ENCODE peak calls at places on chromosomes 6 and 20, in ten cellular contexts. Y is HepG2, R is suprapubic skin, A is stomach, P is transverse colon, I is K562, B is tibial nerve, T is ovary, S is SK-N-SH, C is sigmoid colon. M is an unnamed sample. For H3K4me1, the result is how much of the 10 kb centered on the place peaks cover.

GRCh38 chr20:63580796-63581461 is 6.9 kb upstream of the HELZ2 start:
- DNase-seq in Y (peak), R (peak), A (peak), P (peak), I (peak), B (peak), T (peak), S (peak), C (peak), M (peak)

GRCh38 chr20:23655551-23656211 is 17.9 kb upstream of the CST3 start:
- DNase-seq in Y (no peak), R (no peak), A (no peak), P (peak), I (no peak), B (peak), T (peak), S (no peak), C (peak), M (peak)

GRCh38 chr6:127582777-127583462 is 5.9 kb downstream of the C6orf58 start:
- DNase-seq in Y (peak), R (no peak), A (no peak), P (no peak), I (no peak), B (no peak), T (no peak), S (no peak), C (no peak), M (no peak)

GRCh38 chr20:52572687-52573086 is 381.1 kb upstream of the ZFP64 start:
- DNase-seq in Y (no peak), R (no peak), A (no peak), P (no peak), I (no peak), B (no peak), T (no peak), S (no peak), C (no peak), M (no peak)

GRCh38 chr6:121285041-121285440 is 49.2 kb downstream of the TBC1D32 start:
- DNase-seq in Y (no peak), R (no peak), A (no peak), P (no peak), I (no peak), B (no peak), T (no peak), S (no peak), C (no peak), M (no peak)

GRCh38 chr20:17859616-17860232 is 108.9 kb downstream of the SNX5 start:
- DNase-seq in Y (no peak), R (no peak), A (no peak), P (no peak), I (no peak), B (no peak), T (no peak), S (no peak), C (no peak), M (peak)

GRCh38 chr6:63904844-63905243 is 269.2 kb downstream of the PHF3 start:
- DNase-seq in Y (no peak), R (no peak), A (no peak), P (no peak), I (no peak), B (no peak), T (no peak), S (no peak), C (no peak), M (no peak)

GRCh38 chr6:128605961-128606360 is 85.6 kb upstream of the PTPRK start:
- DNase-seq in Y (no peak), R (no peak), A (no peak), P (no peak), I (no peak), B (no peak), T (no peak), S (no peak), C (no peak), M (no peak)

GRCh38 chr20:43022568-43022967 is 167.1 kb downstream of the PTPRT start:
- DNase-seq in Y (no peak), R (no peak), A (no peak), P (no peak), I (no peak), B (no peak), T (no peak), S (no peak), C (no peak), M (no peak)

GRCh38 chr6:129903082-129903481 is 42.0 kb upstream of the TMEM244 start:
- DNase-seq in Y (no peak), R (no peak), A (no peak), P (no peak), I (no peak), B (no peak), T (no peak), S (no peak), C (no peak), M (no peak)

DNA sequence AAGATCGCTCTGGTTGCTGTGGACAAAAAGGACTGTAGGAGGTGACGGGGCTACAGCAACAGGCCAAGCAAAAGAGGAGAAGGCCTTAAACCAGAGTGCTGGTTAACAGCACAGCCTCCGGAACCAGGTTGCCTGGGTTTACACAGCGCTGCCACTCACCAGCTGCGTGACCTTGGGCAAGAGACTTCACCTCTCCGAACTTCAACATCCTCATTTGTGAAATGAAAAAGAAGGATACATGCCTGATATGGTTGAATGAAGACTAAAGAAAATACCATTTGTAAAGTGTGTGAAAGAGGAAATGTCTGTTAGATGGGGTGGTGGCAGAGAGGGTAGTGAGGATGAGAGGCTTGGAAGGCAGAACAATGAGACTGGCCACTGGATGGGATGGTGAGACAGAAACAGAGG is 44.9 kb downstream of the PREX1 start:
- DNase-seq in Y (no peak), R (no peak), A (no peak), P (no peak), I (no peak), B (no peak), T (no peak), S (no peak), C (no peak), M (no peak)
- H3K4me1 ChIP-seq in Y (under half), R (under half), A (half or more), P (under half), I (under half), B (under half), T (under half), S (under half), C (under half), M (under half)

GRCh38 chr6:47203968-47204611 is 105.6 kb downstream of the TNFRSF21 start:
- DNase-seq in Y (peak), R (no peak), A (no peak), P (no peak), I (no peak), B (no peak), T (no peak), S (no peak), C (no peak), M (no peak)

GRCh38 chr6:47203266-47203967 is 106.3 kb downstream of the TNFRSF21 start:
- DNase-seq in Y (no peak), R (no peak), A (no peak), P (no peak), I (no peak), B (no peak), T (no peak), S (no peak), C (no peak), M (no peak)

GRCh38 chr6:47200536-47201334 is 109.0 kb downstream of the TNFRSF21 start:
- DNase-seq in Y (peak), R (no peak), A (no peak), P (no peak), I (no peak), B (no peak), T (no peak), S (no peak), C (no peak), M (no peak)

GRCh38 chr6:47206626-47207025 is 103.1 kb downstream of the TNFRSF21 start:
- DNase-seq in Y (no peak), R (no peak), A (no peak), P (no peak), I (no peak), B (no peak), T (no peak), S (no peak), C (no peak), M (no peak)

DNA sequence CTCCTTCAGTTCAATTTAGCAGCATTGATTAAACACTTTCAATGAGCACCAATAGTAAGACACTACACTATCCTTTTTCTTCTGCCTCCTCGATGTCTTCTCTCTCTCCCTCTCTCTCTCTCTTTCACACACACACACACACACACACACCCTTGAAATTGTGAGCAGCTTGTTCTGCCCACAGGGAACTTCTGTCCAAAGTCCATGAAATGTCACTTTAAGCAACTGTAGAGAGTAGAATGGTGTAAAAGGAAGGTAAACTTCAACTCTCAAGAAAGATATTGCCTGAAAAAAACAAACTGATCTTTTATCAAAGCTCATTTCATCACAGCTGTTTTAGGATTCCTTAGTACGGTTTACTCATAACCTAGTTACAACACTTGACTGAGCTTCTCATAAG is 107.1 kb downstream of the TNFRSF21 start:
- DNase-seq in Y (no peak), R (no peak), A (no peak), P (no peak), I (no peak), B (no peak), T (no peak), S (no peak), C (no peak), M (no peak)
- TF ChIP-seq EP300 in Y (no peak), R (no peak), A (no peak), P (no peak), I (no peak), B (no peak), T (no peak), S (no peak), C (no peak), M (no peak)

DNA sequence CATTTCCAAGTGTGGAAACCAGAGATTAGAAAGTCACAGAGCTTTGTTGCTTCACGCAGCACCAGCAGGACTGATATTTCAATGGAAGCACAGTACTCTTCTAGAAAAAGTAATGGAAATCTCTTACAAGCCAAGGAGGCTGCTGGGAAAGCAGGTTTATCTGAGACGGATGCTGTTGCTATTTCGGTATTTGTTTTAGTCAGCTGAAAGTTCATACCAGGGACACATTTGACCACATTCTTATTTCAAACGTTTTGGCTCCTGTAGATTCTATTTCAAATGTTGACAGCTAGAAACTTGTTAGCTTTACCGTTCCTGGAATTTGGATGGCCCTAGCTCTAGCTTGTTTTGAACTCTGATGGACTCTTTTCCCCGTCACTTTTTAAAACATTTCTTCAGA is 3.7 kb upstream of the TMEM242 start:
- DNase-seq in Y (peak), R (no peak), A (no peak), P (no peak), I (no peak), B (no peak), T (no peak), S (no peak), C (no peak), M (no peak)
- H3K4me1 ChIP-seq in Y (half or more), R (under half), A (under half), P (under half), I (under half), B (under half), T (under half), S (under half), C (under half), M (under half)

GRCh38 chr20:38393259-38393658 is 41.9 kb downstream of the SNHG17 start:
- DNase-seq in Y (no peak), R (no peak), A (no peak), P (no peak), I (no peak), B (no peak), T (no peak), S (peak), C (no peak), M (no peak)

GRCh38 chr20:38392356-38392755 is 42.8 kb downstream of the SNHG17 start:
- DNase-seq in Y (no peak), R (no peak), A (no peak), P (no peak), I (peak), B (no peak), T (no peak), S (no peak), C (no peak), M (no peak)

GRCh38 chr20:38395165-38395564 is 40.0 kb downstream of the SNHG17 start:
- DNase-seq in Y (no peak), R (no peak), A (no peak), P (no peak), I (no peak), B (peak), T (peak), S (no peak), C (no peak), M (no peak)
- TF ChIP-seq EP300 in Y (no peak), R (no peak), A (no peak), P (no peak), I (no peak), B (peak), T (no peak), S (no peak), C (no peak), M (no peak)

DNA sequence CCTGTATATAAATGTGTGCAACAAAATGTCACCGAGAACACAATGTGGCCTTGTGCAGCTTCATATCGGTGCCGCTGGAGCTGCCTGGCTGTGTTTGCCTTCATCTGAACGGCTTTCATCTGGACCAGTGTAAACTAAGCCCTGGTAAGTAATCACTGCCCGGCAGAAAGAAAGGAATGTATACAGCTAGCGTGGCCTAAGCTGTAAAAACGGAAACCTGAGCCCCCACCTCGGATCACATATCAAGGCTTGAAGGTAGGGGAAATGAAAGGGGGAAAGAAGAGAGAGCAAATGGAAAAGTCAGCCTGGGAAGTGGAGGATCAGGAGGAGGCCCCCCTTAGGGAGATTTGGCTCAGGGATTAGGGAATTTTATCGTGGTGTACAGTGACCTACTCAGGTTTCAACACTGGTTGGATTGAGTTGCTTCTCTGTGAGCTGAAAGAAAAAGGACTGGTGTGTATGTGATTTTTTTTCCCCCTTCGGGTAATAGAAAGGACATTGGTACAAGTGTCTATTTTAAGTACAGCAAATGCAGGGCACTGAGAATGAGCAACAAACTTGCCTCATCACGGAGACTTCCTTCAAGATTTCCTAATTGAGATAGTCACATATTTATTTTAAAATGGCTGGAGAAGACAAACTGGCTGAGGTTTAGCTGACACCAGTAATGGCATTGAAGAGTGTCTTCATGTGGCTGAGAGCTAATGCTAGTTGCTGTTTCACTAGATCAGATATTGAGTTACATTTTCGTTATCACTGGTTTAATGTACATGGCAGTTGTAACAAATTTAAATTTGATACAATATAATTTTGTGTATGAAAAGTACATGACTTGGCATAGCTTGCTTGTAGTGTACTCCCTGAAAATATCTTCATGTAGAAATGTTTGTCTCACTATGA is 3.5 kb downstream of the SOBP start:
- DNase-seq in Y (peak), R (no peak), A (peak), P (no peak), I (no peak), B (no peak), T (no peak), S (no peak), C (no peak), M (no peak)
- H3K4me1 ChIP-seq in Y (half or more), R (under half), A (half or more), P (under half), I (under half), B (under half), T (under half), S (under half), C (under half), M (under half)

GRCh38 chr20:29497261-29497671 is 1760.2 kb upstream of the DEFB115 start:
- DNase-seq in Y (peak), R (peak), A (no peak), P (no peak), I (peak), B (peak), T (peak), S (peak), C (no peak), M (peak)
- TF ChIP-seq EP300 in Y (no peak), R (no peak), A (no peak), P (no peak), I (no peak), B (no peak), T (no peak), S (no peak), C (no peak), M (no peak)

GRCh38 chr20:32204485-32205115 is 2.9 kb downstream of the PLAGL2 start:
- DNase-seq in Y (no peak), R (no peak), A (no peak), P (no peak), I (no peak), B (no peak), T (no peak), S (no peak), C (no peak), M (no peak)
- H3K4me1 ChIP-seq in Y (half or more), R (half or more), A (half or more), P (half or more), I (under half), B (under half), T (under half), S (under half), C (half or more), M (half or more)

GRCh38 chr6:132792510-132792909 is 5.9 kb downstream of the SLC18B1 start:
- DNase-seq in Y (no peak), R (no peak), A (no peak), P (no peak), I (no peak), B (peak), T (no peak), S (no peak), C (no peak), M (no peak)

GRCh38 chr6:132798820-132799538 is 542 bp upstream of the SLC18B1 start:
- DNase-seq in Y (peak), R (peak), A (peak), P (peak), I (peak), B (peak), T (peak), S (peak), C (peak), M (peak)

DNA sequence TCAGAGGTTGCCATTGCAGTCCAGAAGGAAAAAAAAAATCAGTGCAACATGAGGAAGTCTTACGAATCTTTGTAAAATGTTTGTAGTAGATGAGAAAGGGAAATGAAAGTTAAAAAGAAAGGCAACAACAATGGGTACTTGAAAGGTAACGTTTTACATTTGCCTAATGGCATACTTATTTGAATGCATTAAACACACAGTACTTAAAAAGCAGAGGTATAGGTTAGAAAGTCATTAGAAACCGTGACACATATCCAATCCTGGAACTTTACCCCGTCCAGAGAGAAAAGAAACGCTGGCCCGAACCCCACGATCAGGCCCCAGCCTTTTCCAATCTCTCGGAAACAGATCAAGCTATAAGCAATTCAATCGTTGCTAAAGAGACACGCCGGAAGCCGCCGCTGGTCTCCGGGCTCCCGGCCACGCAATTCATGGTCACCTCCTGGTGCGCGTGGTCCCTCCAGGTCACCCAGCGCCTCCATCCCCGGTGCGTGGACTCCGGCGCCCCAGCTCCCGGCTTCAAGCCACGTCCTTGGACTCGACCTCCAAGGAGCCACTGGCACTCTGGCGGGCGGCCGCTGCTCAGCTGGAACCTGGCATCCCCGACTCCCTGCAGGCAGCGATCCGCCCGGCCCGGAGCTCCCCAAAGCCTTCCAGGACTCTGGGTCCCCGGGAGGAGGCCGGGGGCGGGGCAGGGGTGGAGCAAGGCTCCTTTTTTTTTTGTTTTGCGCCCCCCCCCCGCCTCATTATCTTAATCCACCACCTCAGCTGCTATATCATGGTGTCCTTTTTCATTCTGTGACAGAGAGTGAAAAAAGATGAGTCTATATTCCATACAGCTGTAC is at the start of gene SLC18B1:
- DNase-seq in Y (peak), R (peak), A (peak), P (peak), I (peak), B (peak), T (peak), S (peak), C (peak), M (peak)
- TF ChIP-seq EP300 in Y (no peak), R (no peak), A (no peak), P (no peak), I (peak), B (no peak), T (no peak), S (no peak), C (no peak), M (no peak)

DNA sequence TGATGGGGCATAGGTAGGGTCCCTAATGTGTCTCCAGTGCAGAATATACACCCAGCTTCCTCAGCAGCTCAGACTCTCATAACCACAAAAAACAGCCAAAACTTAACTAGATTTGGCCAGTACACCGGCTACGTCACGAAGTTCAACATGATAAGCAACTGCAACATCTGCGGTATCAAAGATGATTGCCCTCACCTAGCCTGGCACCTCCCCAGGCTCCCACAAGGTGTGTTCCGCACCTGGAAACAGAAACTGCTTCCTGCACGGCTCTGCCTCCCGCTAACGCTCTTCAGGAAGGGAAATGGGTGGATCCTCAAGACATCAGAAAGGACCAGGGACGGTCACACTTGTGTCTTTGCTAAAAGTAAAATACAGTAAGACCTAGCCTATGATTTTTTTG is 9.5 kb downstream of the TXNDC5 start:
- DNase-seq in Y (no peak), R (no peak), A (no peak), P (peak), I (no peak), B (no peak), T (no peak), S (no peak), C (no peak), M (no peak)
- H3K4me1 ChIP-seq in Y (under half), R (under half), A (under half), P (under half), I (under half), B (under half), T (under half), S (under half), C (under half), M (under half)

M was measured in upper lobe of left lung.